ENCODE peak calls at places on chromosomes 13 and 19, in five cellular contexts. C is heart right ventricle, H is transverse colon, O is endothelial cell of umbilical vein, W is heart left ventricle. D is an unnamed sample. For H3K4me1 and H3K27me3, the result is how much of the 10 kb centered on the place peaks cover.

GRCh38 chr13:41457589-41458186 is 338 bp downstream of the RGCC start:
- DNase-seq in C (peak), H (no peak), O (no peak), W (no peak), D (no peak)

GRCh38 chr19:35734889-35735288 is 7.4 kb downstream of the IGFLR1 start:
- DNase-seq in C (no peak), H (no peak), O (no peak), W (no peak), D (no peak)

GRCh38 chr13:93304868-93305613 is 78.4 kb downstream of the GPC6 start:
- DNase-seq in C (no peak), H (no peak), O (no peak), W (no peak), D (no peak)

GRCh38 chr19:51799311-51799997 is 4.5 kb downstream of the FPR3 start:
- DNase-seq in C (peak), H (peak), O (peak), W (peak), D (peak)

GRCh38 chr19:9306443-9306842 is 3.2 kb downstream of the ZNF699 start:
- DNase-seq in C (no peak), H (no peak), O (no peak), W (no peak), D (no peak)

GRCh38 chr19:53942001-53942786 is 20.5 kb upstream of the CACNG8 start:
- DNase-seq in C (no peak), H (no peak), O (peak), W (no peak), D (no peak)

GRCh38 chr19:2044709-2045500 is 6.1 kb downstream of the MKNK2 start:
- DNase-seq in C (no peak), H (no peak), O (no peak), W (no peak), D (peak)

GRCh38 chr19:35084078-35084762 is 31.4 kb upstream of the FXYD3 start:
- DNase-seq in C (no peak), H (no peak), O (no peak), W (no peak), D (no peak)

GRCh38 chr19:8610041-8610927 is at the start of gene ADAMTS10:
- DNase-seq in C (peak), H (peak), O (no peak), W (peak), D (peak)

GRCh38 chr13:24192811-24193162 is 32.3 kb downstream of the SPATA13 start:
- DNase-seq in C (no peak), H (no peak), O (no peak), W (no peak), D (no peak)

GRCh38 chr19:10115392-10116084 is 4.0 kb downstream of the P2RY11 start:
- DNase-seq in C (no peak), H (no peak), O (no peak), W (no peak), D (no peak)

GRCh38 chr19:17329061-17329767 is 5.4 kb downstream of the ANO8 start:
- DNase-seq in C (no peak), H (no peak), O (no peak), W (no peak), D (no peak)

GRCh38 chr13:44300895-44301638 is 72.6 kb upstream of the SERP2 start:
- DNase-seq in C (no peak), H (no peak), O (peak), W (peak), D (no peak)

GRCh38 chr19:51681286-51681956 is 11.7 kb upstream of the SPACA6 start:
- DNase-seq in C (no peak), H (no peak), O (no peak), W (peak), D (no peak)

GRCh38 chr13:51689597-51689996 is 105.3 kb downstream of the WDFY2 start:
- DNase-seq in C (no peak), H (no peak), O (no peak), W (no peak), D (no peak)

GRCh38 chr13:33676045-33676699 is 141.8 kb upstream of the RFC3 start:
- DNase-seq in C (no peak), H (peak), O (peak), W (no peak), D (peak)

GRCh38 chr19:29690842-29691241 is 24.2 kb downstream of the C19orf12 start:
- DNase-seq in C (no peak), H (no peak), O (peak), W (no peak), D (no peak)

GRCh38 chr13:37618554-37618953 is 20.0 kb upstream of the POSTN start:
- DNase-seq in C (no peak), H (no peak), O (peak), W (no peak), D (no peak)

GRCh38 chr13:30971575-30971974 is 39.1 kb downstream of the TEX26 start:
- DNase-seq in C (no peak), H (no peak), O (no peak), W (no peak), D (no peak)

GRCh38 chr13:60654405-60654804 is 257.4 kb downstream of the TDRD3 start:
- DNase-seq in C (peak), H (no peak), O (peak), W (peak), D (peak)

GRCh38 chr19:8643860-8644653 is 13.6 kb downstream of the NFILZ start:
- DNase-seq in C (no peak), H (no peak), O (no peak), W (no peak), D (no peak)

GRCh38 chr13:100266026-100266425 is 177.1 kb downstream of the PCCA start:
- DNase-seq in C (no peak), H (no peak), O (no peak), W (no peak), D (no peak)

GRCh38 chr19:11382898-11383705 is 1.0 kb downstream of the EPOR start:
- DNase-seq in C (peak), H (peak), O (peak), W (peak), D (peak)

GRCh38 chr19:47778089-47778953 is at the start of gene SELENOW:
- DNase-seq in C (peak), H (peak), O (peak), W (peak), D (peak)

GRCh38 chr13:66689628-66690027 is 540.5 kb downstream of the PCDH9 start:
- DNase-seq in C (no peak), H (no peak), O (peak), W (no peak), D (no peak)

GRCh38 chr13:73741111-73741510 is 393.1 kb downstream of the KLF12 start:
- DNase-seq in C (no peak), H (no peak), O (no peak), W (no peak), D (no peak)

GRCh38 chr13:95038949-95039348 is 262.3 kb downstream of the ABCC4 start:
- DNase-seq in C (no peak), H (no peak), O (no peak), W (no peak), D (no peak)

GRCh38 chr13:46211116-46211515 is 612 bp upstream of the LRRC63 start:
- DNase-seq in C (no peak), H (no peak), O (peak), W (no peak), D (peak)

GRCh38 chr19:45117167-45117594 is 24.2 kb downstream of the PPP1R37 start:
- DNase-seq in C (no peak), H (peak), O (no peak), W (no peak), D (no peak)
- H3K4me1 ChIP-seq in C (under half), H (under half), O (under half), W (under half), D (under half)

DNA sequence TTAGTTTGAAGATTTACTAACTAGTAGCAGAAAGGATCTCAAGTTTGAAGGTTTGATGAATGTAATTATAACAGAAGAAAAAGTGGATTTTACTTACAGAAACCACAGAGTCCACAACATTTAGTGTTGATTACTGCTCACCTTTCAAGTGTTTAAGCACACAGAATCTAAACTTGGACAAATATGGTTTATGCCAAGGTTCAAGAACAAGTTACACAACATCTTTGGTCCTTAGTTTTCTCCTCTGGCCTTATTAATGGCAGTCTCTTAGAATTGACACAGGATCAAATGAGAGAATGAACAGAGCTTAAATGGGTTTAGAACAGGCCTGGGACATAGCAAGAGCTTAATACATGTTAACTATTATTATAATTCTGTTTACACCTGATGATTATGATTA is 133.0 kb downstream of the RBM26 start:
- DNase-seq in C (no peak), H (no peak), O (no peak), W (no peak), D (no peak)
- H3K27me3 ChIP-seq in C (under half), H (under half), O (under half), W (under half), D (under half)

DNA sequence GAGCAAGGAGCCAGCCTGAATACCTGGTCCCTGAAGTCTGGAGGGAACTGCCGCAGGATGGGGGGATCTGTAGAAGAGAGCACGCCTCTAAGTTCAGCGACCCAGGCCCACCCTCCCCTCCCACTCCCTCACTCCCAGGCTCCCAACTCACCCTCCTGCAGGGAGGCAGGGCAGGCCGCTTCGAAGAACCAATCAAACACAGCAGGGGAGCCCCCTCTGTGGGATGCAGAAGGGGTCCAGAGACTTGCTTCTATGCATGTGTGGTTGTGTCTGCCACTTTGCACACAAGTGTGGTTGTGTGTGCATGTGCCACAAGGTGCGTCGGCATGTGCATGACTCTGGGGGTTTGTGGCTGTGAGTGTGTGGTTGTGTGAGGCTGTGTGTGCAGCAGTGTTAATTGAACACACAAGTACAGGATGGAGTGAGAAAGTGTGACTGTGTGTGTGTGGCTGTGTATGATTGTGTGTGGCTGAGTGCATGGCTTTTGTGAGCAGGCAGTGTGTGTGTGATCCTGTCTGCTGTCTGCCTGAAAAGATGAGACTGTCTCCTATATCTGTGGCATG is 1.7 kb downstream of the DENND1C start:
- DNase-seq in C (no peak), H (no peak), O (no peak), W (no peak), D (no peak)
- H3K27ac ChIP-seq in C (no peak), H (no peak), O (no peak), W (no peak), D (no peak)

GRCh38 chr19:19384486-19384885 is 21.0 kb upstream of the GATAD2A start:
- DNase-seq in C (no peak), H (no peak), O (no peak), W (no peak), D (no peak)

GRCh38 chr19:19386373-19386869 is 19.1 kb upstream of the GATAD2A start:
- DNase-seq in C (no peak), H (peak), O (no peak), W (no peak), D (no peak)

GRCh38 chr19:19387108-19387507 is 18.4 kb upstream of the GATAD2A start:
- DNase-seq in C (no peak), H (no peak), O (no peak), W (no peak), D (no peak)

GRCh38 chr19:19385131-19385899 is 20.2 kb upstream of the GATAD2A start:
- DNase-seq in C (peak), H (peak), O (peak), W (peak), D (peak)

DNA sequence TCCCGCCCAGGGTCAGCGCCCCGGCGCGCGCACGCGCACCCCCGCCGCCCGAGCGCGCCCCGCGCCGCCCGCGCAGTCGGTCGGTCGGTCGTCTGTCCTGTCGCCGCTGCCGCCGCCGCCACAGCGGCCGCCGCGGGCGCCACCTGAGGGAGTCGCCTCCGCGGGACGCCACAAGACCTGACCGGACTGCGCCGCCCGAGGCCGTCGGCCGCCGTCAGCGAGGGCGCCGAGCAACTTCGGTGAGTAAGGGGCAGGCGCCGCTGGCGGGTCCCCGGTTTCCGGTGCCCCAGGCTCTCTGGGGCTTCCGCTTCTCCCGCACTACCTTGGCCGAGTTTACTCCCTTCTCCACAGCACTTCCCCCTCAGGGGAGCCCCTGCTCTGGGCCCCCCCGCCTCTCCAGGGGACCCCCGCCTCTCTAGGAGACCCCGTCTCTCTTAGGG is 19.6 kb upstream of the GATAD2A start:
- DNase-seq in C (no peak), H (no peak), O (peak), W (peak), D (no peak)
- H3K4me1 ChIP-seq in C (half or more), H (under half), O (under half), W (under half), D (under half)

D was measured in adrenal gland.